ENCODE peak calls at places on chromosomes 6 and 20, in six cellular contexts. One of them, this sample, is unnamed.

GRCh38 chr6:36267731-36268477 is 2.0 kb upstream of the PNPLA1 start:
- DNase-seq in DND-41: no peak
- DNase-seq in WERI-Rb-1: no peak
- DNase-seq in heart left ventricle: no peak
- DNase-seq in HepG2: no peak
- DNase-seq in psoas muscle: no peak
- DNase-seq in this sample: no peak

GRCh38 chr6:73586416-73586974 is 65.7 kb upstream of the EEF1A1 start:
- DNase-seq in DND-41: no peak
- DNase-seq in WERI-Rb-1: no peak
- DNase-seq in heart left ventricle: no peak
- DNase-seq in HepG2: no peak
- DNase-seq in psoas muscle: no peak
- DNase-seq in this sample: no peak

GRCh38 chr6:8557019-8557748 is 121.8 kb upstream of the SLC35B3 start:
- DNase-seq in DND-41: no peak
- DNase-seq in WERI-Rb-1: no peak
- DNase-seq in heart left ventricle: no peak
- DNase-seq in HepG2: no peak
- DNase-seq in psoas muscle: no peak
- DNase-seq in this sample: no peak

GRCh38 chr6:56649782-56650181 is 7.1 kb upstream of the DST start:
- DNase-seq in DND-41: no peak
- DNase-seq in WERI-Rb-1: no peak
- DNase-seq in heart left ventricle: no peak
- DNase-seq in HepG2: no peak
- DNase-seq in psoas muscle: no peak
- DNase-seq in this sample: no peak

GRCh38 chr20:17345321-17345720 is 118.5 kb downstream of the PCSK2 start:
- DNase-seq in DND-41: no peak
- DNase-seq in WERI-Rb-1: no peak
- DNase-seq in heart left ventricle: no peak
- DNase-seq in HepG2: no peak
- DNase-seq in psoas muscle: no peak
- DNase-seq in this sample: no peak

GRCh38 chr6:16729183-16729696 is 32.0 kb downstream of the ATXN1 start:
- DNase-seq in DND-41: no peak
- DNase-seq in WERI-Rb-1: no peak
- DNase-seq in heart left ventricle: no peak
- DNase-seq in HepG2: peak; percentile 95
- DNase-seq in psoas muscle: no peak
- DNase-seq in this sample: no peak

GRCh38 chr6:7052441-7052936 is 55.3 kb upstream of the RREB1 start:
- DNase-seq in DND-41: peak; percentile 74
- DNase-seq in WERI-Rb-1: peak; percentile 62
- DNase-seq in heart left ventricle: peak; percentile 85
- DNase-seq in HepG2: no peak
- DNase-seq in psoas muscle: peak; percentile 92
- DNase-seq in this sample: peak; percentile 81

GRCh38 chr6:166751051-166751595 is 124.1 kb upstream of the RPS6KA2 start:
- DNase-seq in DND-41: peak; percentile 31
- DNase-seq in WERI-Rb-1: peak; percentile 92
- DNase-seq in heart left ventricle: no peak
- DNase-seq in HepG2: no peak
- DNase-seq in psoas muscle: no peak
- DNase-seq in this sample: peak; percentile 93

GRCh38 chr20:31565699-31566331 is 39.3 kb upstream of the ID1 start:
- DNase-seq in DND-41: no peak
- DNase-seq in WERI-Rb-1: no peak
- DNase-seq in heart left ventricle: no peak
- DNase-seq in HepG2: no peak
- DNase-seq in psoas muscle: no peak
- DNase-seq in this sample: no peak

GRCh38 chr6:118648866-118649554 is 2.4 kb downstream of the CEP85L start:
- DNase-seq in DND-41: no peak
- DNase-seq in WERI-Rb-1: no peak
- DNase-seq in heart left ventricle: no peak
- DNase-seq in HepG2: no peak
- DNase-seq in psoas muscle: no peak
- DNase-seq in this sample: no peak

GRCh38 chr20:56978475-56978874 is 288.0 kb downstream of the BMP7 start:
- DNase-seq in DND-41: no peak
- DNase-seq in WERI-Rb-1: no peak
- DNase-seq in heart left ventricle: no peak
- DNase-seq in HepG2: no peak
- DNase-seq in psoas muscle: no peak
- DNase-seq in this sample: no peak

GRCh38 chr6:133317704-133318103 is 76.5 kb downstream of the EYA4 start:
- DNase-seq in DND-41: no peak
- DNase-seq in WERI-Rb-1: no peak
- DNase-seq in heart left ventricle: no peak
- DNase-seq in HepG2: no peak
- DNase-seq in psoas muscle: no peak
- DNase-seq in this sample: no peak

GRCh38 chr20:14865169-14865568 is 527.8 kb upstream of the FLRT3 start:
- DNase-seq in DND-41: peak; percentile 20
- DNase-seq in WERI-Rb-1: no peak
- DNase-seq in heart left ventricle: no peak
- DNase-seq in HepG2: no peak
- DNase-seq in psoas muscle: no peak
- DNase-seq in this sample: peak; percentile 19

GRCh38 chr20:61544910-61545889 is 293.1 kb downstream of the CDH4 start:
- DNase-seq in DND-41: no peak
- DNase-seq in WERI-Rb-1: no peak
- DNase-seq in heart left ventricle: no peak
- DNase-seq in HepG2: no peak
- DNase-seq in psoas muscle: no peak
- DNase-seq in this sample: no peak

GRCh38 chr20:61543931-61544745 is 292.1 kb downstream of the CDH4 start:
- DNase-seq in DND-41: no peak
- DNase-seq in WERI-Rb-1: no peak
- DNase-seq in heart left ventricle: no peak
- DNase-seq in HepG2: no peak
- DNase-seq in psoas muscle: no peak
- DNase-seq in this sample: no peak

GRCh38 chr20:61546641-61547040 is 294.6 kb downstream of the CDH4 start:
- DNase-seq in DND-41: no peak
- DNase-seq in WERI-Rb-1: no peak
- DNase-seq in heart left ventricle: no peak
- DNase-seq in HepG2: no peak
- DNase-seq in psoas muscle: no peak
- DNase-seq in this sample: no peak

GRCh38 chr20:61539706-61540360 is 287.8 kb downstream of the CDH4 start:
- DNase-seq in DND-41: no peak
- DNase-seq in WERI-Rb-1: no peak
- DNase-seq in heart left ventricle: no peak
- DNase-seq in HepG2: no peak
- DNase-seq in psoas muscle: no peak
- DNase-seq in this sample: no peak

DNA sequence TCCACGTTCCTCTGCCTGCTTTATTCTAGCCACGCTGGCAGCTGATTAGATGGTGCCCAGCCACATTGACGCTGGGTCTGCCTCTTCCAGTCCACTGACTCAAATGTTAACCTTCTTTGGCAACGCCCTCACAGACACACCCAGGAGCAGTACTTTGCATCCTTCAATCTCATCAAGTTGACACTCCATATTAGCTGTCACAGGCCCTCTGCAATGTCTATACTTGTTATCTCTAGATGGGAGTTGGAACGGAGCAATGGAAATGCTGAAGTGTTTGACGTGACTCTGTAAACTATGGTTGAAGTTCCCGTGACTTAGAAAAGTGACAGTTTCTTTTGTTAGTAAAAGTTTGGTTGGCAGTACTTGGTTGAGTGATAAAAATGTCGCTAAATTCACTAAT is 291.0 kb downstream of the CDH4 start:
- DNase-seq in DND-41: no peak
- DNase-seq in WERI-Rb-1: no peak
- DNase-seq in heart left ventricle: no peak
- DNase-seq in HepG2: no peak
- DNase-seq in psoas muscle: no peak
- DNase-seq in this sample: no peak
- H3K9me3 ChIP-seq in DND-41: no peaks in the 10 kb centered on the region
- H3K9me3 ChIP-seq in WERI-Rb-1: no peaks in the 10 kb centered on the region
- H3K9me3 ChIP-seq in heart left ventricle: no peaks in the 10 kb centered on the region
- H3K9me3 ChIP-seq in HepG2: no peaks in the 10 kb centered on the region
- H3K9me3 ChIP-seq in psoas muscle: no peaks in the 10 kb centered on the region
- H3K9me3 ChIP-seq in this sample: no peaks in the 10 kb centered on the region

GRCh38 chr6:112560651-112561050 is 213.5 kb downstream of the RFPL4B start:
- DNase-seq in DND-41: no peak
- DNase-seq in WERI-Rb-1: peak; percentile 12
- DNase-seq in heart left ventricle: no peak
- DNase-seq in HepG2: no peak
- DNase-seq in psoas muscle: no peak
- DNase-seq in this sample: no peak

GRCh38 chr6:112562348-112563220 is 215.5 kb downstream of the RFPL4B start:
- DNase-seq in DND-41: no peak
- DNase-seq in WERI-Rb-1: no peak
- DNase-seq in heart left ventricle: no peak
- DNase-seq in HepG2: no peak
- DNase-seq in psoas muscle: no peak
- DNase-seq in this sample: peak; percentile 66

GRCh38 chr6:112557961-112558360 is 210.8 kb downstream of the RFPL4B start:
- DNase-seq in DND-41: no peak
- DNase-seq in WERI-Rb-1: no peak
- DNase-seq in heart left ventricle: no peak
- DNase-seq in HepG2: no peak
- DNase-seq in psoas muscle: no peak
- DNase-seq in this sample: no peak

DNA sequence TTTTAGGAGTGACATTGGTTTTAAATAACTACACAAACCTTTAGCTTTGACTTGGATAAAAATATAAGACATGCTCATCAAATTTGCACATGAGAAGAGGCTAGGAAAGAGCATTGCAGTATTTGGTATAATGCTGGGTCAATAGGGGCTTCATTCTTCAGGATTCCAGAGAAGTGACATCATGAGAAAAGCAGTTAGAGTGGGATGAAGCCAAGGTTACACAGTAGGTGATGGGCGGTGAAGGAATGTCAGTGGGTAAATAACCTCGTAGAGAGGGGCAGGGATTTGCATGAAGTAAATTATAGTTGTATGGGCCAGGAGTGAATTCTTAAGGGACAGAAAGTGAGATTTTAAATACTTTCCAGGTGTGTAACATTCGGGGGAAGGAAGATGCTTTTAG is 216.2 kb downstream of the RFPL4B start:
- DNase-seq in DND-41: no peak
- DNase-seq in WERI-Rb-1: no peak
- DNase-seq in heart left ventricle: no peak
- DNase-seq in HepG2: peak; percentile 47
- DNase-seq in psoas muscle: no peak
- DNase-seq in this sample: peak; percentile 70
- H3K27ac ChIP-seq in DND-41: no peak overlapping the region
- H3K27ac ChIP-seq in WERI-Rb-1: no peak overlapping the region
- H3K27ac ChIP-seq in heart left ventricle: no peak overlapping the region
- H3K27ac ChIP-seq in HepG2: no peak overlapping the region
- H3K27ac ChIP-seq in psoas muscle: no peak overlapping the region
- H3K27ac ChIP-seq in this sample: peak overlapping the region; percentile 85

GRCh38 chr6:99603421-99604160 is 3.0 kb upstream of the PRDM13 start:
- DNase-seq in DND-41: no peak
- DNase-seq in WERI-Rb-1: peak; percentile 81
- DNase-seq in heart left ventricle: no peak
- DNase-seq in HepG2: no peak
- DNase-seq in psoas muscle: peak; percentile 52
- DNase-seq in this sample: no peak
- H3K9me3 ChIP-seq in DND-41: no peaks in the 10 kb centered on the region
- H3K9me3 ChIP-seq in WERI-Rb-1: no peaks in the 10 kb centered on the region
- H3K9me3 ChIP-seq in heart left ventricle: no peaks in the 10 kb centered on the region
- H3K9me3 ChIP-seq in HepG2: no peaks in the 10 kb centered on the region
- H3K9me3 ChIP-seq in psoas muscle: no peaks in the 10 kb centered on the region
- H3K9me3 ChIP-seq in this sample: no peaks in the 10 kb centered on the region

GRCh38 chr20:10682939-10683338 is 9.1 kb upstream of the JAG1 start:
- DNase-seq in DND-41: no peak
- DNase-seq in WERI-Rb-1: no peak
- DNase-seq in heart left ventricle: no peak
- DNase-seq in HepG2: no peak
- DNase-seq in psoas muscle: no peak
- DNase-seq in this sample: no peak
- H3K27ac ChIP-seq in DND-41: no peak overlapping the region
- H3K27ac ChIP-seq in WERI-Rb-1: no peak overlapping the region
- H3K27ac ChIP-seq in heart left ventricle: no peak overlapping the region
- H3K27ac ChIP-seq in HepG2: no peak overlapping the region
- H3K27ac ChIP-seq in psoas muscle: no peak overlapping the region
- H3K27ac ChIP-seq in this sample: no peak overlapping the region

DNA sequence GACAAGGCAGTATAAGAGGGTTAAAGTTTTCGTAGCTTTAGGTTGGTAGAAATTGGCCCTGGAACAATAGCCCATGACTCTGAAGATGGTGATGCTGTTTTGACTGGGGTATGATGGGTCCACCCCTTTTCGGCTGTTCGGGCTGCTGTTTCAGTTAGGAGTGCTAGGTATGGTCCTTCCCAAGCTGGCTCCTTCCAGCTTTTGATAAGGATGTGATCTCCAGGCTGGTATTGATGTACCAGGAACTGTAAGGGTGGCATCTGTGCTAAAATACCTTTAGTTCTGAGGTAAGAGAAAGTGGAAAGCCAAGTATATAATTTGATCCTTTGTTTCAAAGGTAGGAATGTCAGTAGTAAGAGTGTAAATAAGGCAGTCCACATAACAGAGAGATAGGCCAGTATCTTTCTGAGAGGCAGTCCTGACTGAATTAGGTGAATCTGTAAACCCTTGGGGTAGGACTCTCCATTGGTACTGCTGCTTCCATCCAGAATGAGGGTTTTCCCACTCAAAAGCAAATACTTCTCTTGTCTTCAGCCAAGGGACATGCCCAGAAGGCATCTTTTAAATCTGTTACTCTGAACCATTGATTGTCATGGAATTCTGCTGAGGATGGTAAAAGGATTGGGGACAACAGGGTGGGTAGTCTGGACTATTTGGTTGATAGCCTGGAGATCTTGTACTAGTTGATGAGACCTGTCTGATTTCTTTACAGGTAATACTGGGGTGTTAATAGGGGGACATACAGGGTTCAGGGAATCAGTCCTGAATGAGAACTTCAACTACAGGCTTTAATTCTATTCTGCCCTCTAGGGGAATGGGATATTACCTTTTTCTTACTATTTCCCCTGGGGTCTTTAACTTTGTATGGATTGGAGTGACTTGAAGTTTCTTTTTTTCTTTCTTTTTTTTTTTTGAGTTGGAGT is 6.1 kb upstream of the ZNFX1 start:
- DNase-seq in DND-41: no peak
- DNase-seq in WERI-Rb-1: no peak
- DNase-seq in heart left ventricle: no peak
- DNase-seq in HepG2: peak; percentile 48
- DNase-seq in psoas muscle: no peak
- DNase-seq in this sample: peak; percentile 54
- H3K9me3 ChIP-seq in DND-41: peaks cover 68% of the 10 kb centered on the region
- H3K9me3 ChIP-seq in WERI-Rb-1: peaks cover 12% of the 10 kb centered on the region
- H3K9me3 ChIP-seq in heart left ventricle: no peaks in the 10 kb centered on the region
- H3K9me3 ChIP-seq in HepG2: no peaks in the 10 kb centered on the region
- H3K9me3 ChIP-seq in psoas muscle: peaks cover 15% of the 10 kb centered on the region
- H3K9me3 ChIP-seq in this sample: peaks cover 12% of the 10 kb centered on the region

This sample was measured in SJCRH30.